ENCODE peak calls at places on chromosomes 2 and 18, in four cellular contexts. J, R, U and L are unnamed samples.

GRCh38 chr18:3305354-3305762 is 43.4 kb downstream of the MYL12B start:
- DNase-seq in U (no peak), J (no peak), R (no peak), L (no peak)

GRCh38 chr2:151357359-151357758 is at the start of gene TNFAIP6:
- DNase-seq in U (no peak), J (peak; percentile 47), R (no peak), L (no peak)

GRCh38 chr2:75432761-75433361 is 127.9 kb downstream of the EVA1A start:
- DNase-seq in R (peak; percentile 96), J (no peak), U (no peak), L (no peak)

GRCh38 chr2:189609423-189609816 is 28.8 kb upstream of the SLC40A1 start:
- DNase-seq in U (no peak), R (no peak), J (no peak), L (no peak)

GRCh38 chr2:172226244-172227061 is 123.8 kb upstream of the DLX2 start:
- DNase-seq in R (no peak), J (no peak), U (peak; percentile 54), L (no peak)

GRCh38 chr2:85698184-85698879 is 4.2 kb downstream of the GNLY start:
- DNase-seq in U (no peak), R (no peak), J (no peak), L (no peak)

GRCh38 chr2:109480486-109481195 is 133.1 kb downstream of the SEPTIN10 start:
- DNase-seq in U (no peak), R (no peak), J (no peak), L (no peak)

GRCh38 chr2:98833917-98834263 is 102.1 kb downstream of the CRACDL start:
- DNase-seq in U (no peak), R (no peak), J (no peak), L (no peak)

GRCh38 chr2:179787601-179788000 is 73.8 kb downstream of the ZNF385B start:
- DNase-seq in R (no peak), U (peak; percentile 47), J (no peak), L (no peak)

GRCh38 chr2:145503511-145503910 is 983.6 kb upstream of the ZEB2 start:
- DNase-seq in R (no peak), J (no peak), U (no peak), L (no peak)

GRCh38 chr2:72141881-72142742 is 5.5 kb downstream of the CYP26B1 start:
- DNase-seq in U (no peak), J (peak; percentile 27), R (no peak), L (no peak)
- TF ChIP-seq USF1 in U (no peak), J (no peak), R (no peak), L (no peak)

GRCh38 chr2:391658-392170 is 103.8 kb upstream of the ALKAL2 start:
- DNase-seq in U (no peak), R (no peak), J (no peak), L (no peak)

GRCh38 chr2:392921-393270 is 105.0 kb upstream of the ALKAL2 start:
- DNase-seq in J (no peak), R (no peak), U (no peak), L (no peak)

GRCh38 chr2:387980-388421 is 100.1 kb upstream of the ALKAL2 start:
- DNase-seq in U (no peak), J (no peak), R (no peak), L (no peak)

GRCh38 chr2:392181-392920 is 104.5 kb upstream of the ALKAL2 start:
- DNase-seq in J (no peak), U (no peak), R (no peak), L (no peak)

DNA sequence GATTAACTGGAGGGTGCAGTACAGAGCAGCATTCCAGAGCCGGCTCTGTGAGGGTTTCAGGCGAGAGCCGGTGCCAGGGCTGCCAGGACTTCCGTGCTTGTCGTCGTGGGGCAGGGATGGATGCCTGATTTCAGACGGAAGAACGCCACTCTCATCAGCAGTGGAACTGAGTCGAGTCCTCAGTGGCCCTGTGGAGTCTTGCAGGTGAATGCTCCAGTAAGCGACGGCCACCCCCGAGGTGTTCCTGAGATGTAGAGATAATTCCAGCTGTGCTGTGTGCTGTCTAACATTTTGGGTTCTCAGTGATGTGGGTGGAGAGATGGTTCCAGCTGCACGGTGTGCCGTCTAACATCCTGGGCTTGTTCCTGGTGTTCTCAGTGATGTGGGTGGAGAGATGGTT is 103.1 kb upstream of the ALKAL2 start:
- DNase-seq in R (no peak), J (no peak), U (no peak), L (no peak)
- TF ChIP-seq USF1 in R (no peak), J (no peak), U (no peak), L (no peak)

GRCh38 chr18:56565596-56566355 is 72.6 kb downstream of the TXNL1 start:
- DNase-seq in J (peak; percentile 27), R (no peak), U (no peak), L (no peak)

GRCh38 chr18:56562479-56562878 is 75.9 kb downstream of the TXNL1 start:
- DNase-seq in U (no peak), J (no peak), R (no peak), L (no peak)

GRCh38 chr18:56565059-56565458 is 73.3 kb downstream of the TXNL1 start:
- DNase-seq in J (no peak), R (no peak), U (no peak), L (no peak)

GRCh38 chr18:56560992-56561391 is 77.4 kb downstream of the TXNL1 start:
- DNase-seq in R (no peak), J (no peak), U (no peak), L (no peak)

GRCh38 chr18:56563568-56563967 is 74.8 kb downstream of the TXNL1 start:
- DNase-seq in J (no peak), R (no peak), U (peak; percentile 52), L (peak; percentile 85)
- TF ChIP-seq USF1 in J (no peak), R (no peak), U (no peak), L (no peak)

GRCh38 chr2:63050916-63051794 is 525 bp downstream of the OTX1 start:
- DNase-seq in R (no peak), J (peak; percentile 58), U (peak; percentile 41), L (peak; percentile 62)

GRCh38 chr2:63048367-63049171 is 2.1 kb upstream of the OTX1 start:
- DNase-seq in R (no peak), J (peak; percentile 63), U (no peak), L (peak; percentile 77)

GRCh38 chr2:63049291-63050185 is 1.1 kb upstream of the OTX1 start:
- DNase-seq in R (no peak), U (no peak), J (peak; percentile 53), L (peak; percentile 51)

GRCh38 chr2:63051795-63052333 is 1.2 kb downstream of the OTX1 start:
- DNase-seq in J (peak; percentile 29), R (no peak), U (no peak), L (peak; percentile 32)

DNA sequence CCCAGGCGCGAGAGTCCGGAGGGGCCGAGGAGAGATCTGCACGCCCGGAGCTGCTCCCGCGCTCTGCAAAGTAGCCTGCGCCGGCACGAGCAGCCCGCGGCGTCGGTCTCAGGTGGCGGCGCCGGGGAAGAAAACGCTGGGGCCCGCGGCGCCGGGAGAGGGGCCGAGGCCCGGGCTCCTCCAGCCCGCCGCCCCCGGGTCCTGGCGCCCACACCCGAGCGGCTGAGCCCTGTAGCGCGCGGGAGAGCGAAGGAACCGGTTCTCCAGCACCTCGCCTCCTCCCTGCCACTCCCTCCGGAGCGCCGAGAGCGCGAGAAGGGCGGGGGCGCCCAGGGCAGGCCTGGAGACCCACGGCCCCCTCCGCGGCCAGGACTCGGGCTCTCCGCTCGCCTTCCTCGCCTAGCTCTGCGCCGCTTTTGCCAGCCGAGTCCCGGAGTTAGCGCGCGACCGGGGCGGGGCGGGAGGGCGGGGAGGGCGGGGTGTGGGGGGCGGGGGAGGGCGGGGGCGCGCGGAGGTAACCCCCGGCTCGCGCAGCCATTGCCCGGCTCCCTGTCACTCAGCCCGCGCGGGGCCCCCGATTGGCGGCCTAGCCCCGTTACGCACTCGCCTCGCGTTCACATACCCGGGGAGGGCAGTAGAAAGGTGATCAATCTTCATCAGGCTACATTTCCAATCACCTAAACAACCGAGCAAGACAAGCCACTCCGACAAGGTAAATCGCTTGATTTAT is at the start of gene OTX1:
- DNase-seq in J (peak; percentile 75), R (peak; percentile 41), U (peak; percentile 95), L (peak; percentile 84)
- TF ChIP-seq USF1 in J (no peak), R (no peak), U (no peak), L (no peak)

DNA sequence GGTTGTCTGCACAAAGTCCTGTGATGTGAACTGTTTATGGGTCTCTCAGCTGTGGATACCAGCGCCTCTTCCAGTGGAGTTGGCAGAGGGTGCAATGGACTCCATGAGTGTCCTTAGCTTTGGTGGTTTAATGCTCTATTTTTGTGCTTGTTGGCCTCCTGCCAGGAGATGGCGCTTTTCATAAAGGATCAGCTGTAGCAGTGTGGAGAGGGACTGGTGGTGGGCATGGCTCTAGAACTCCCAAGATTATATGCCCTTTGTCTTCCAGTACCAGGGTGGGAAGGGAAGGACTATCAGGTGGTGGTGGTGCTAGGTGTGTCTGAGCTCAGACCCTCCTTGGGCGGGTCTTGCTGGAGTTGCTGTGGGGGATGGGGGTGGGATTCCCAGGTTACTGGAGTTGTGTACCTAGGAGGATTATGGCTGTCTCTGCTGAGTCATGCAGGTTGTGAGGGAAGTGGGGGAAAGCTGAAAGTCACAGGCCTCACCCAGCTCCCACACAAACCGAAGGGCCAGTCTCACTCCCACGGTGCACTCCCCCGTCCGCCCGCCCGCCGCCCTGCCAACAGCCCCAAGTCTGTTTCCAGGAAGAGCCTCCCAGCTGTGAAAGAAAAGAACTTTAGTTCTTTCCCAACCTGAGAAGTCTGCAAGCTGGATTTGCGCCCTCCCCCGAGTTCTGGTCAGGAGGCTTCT is 108.1 kb downstream of the MARCO start:
- DNase-seq in U (peak; percentile 31), R (no peak), J (no peak), L (peak; percentile 65)
- TF ChIP-seq USF1 in U (no peak), R (no peak), J (no peak), L (no peak)

GRCh38 chr2:218961651-218962570 is 2.4 kb downstream of the CDK5R2 start:
- DNase-seq in J (peak; percentile 74), R (no peak), U (peak; percentile 70), L (peak; percentile 69)
- TF ChIP-seq USF1 in J (no peak), R (no peak), U (no peak), L (no peak)

DNA sequence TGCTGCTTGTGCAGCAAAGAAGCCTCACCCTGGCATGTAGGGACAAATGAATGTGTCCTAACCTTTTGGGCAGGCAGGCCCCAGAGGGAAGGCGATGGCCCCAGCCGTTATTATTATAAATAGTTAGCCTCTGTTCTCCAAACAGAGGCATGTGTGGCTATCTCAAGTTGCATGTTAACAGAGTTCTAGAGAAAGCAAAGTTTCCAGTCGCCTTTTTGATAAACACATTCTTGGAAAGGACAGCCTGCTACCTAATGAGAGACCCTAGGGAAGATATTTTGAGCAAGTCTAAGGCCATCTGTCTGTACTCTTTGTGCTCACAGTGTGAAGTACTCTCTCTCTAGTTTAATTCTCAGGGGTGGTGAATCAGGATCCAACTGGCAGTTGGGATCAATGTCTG is 97.4 kb upstream of the FHL2 start:
- DNase-seq in U (no peak), R (no peak), J (no peak), L (no peak)
- TF ChIP-seq USF1 in U (no peak), R (no peak), J (no peak), L (no peak)

DNA sequence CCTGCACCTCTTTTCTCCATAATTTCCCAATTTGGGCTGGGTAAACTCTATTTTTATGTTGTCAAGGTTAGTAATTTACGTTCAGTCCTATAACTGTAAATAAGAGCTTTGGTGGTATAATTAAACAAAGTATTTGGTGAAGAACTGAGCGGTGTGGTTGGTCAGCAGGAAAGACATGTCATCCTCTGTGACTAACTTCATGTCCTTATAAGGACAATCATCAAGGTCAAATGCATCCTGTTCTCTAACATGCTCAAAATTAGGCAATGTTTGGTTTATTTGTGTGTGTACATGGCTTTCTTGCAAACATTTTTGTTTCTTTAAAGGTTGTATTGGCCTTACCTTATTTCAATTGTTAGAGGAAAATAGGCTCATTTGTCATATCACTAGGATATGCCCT is 121.5 kb upstream of the NABP1 start:
- DNase-seq in R (no peak), J (no peak), U (no peak), L (no peak)
- TF ChIP-seq USF1 in R (no peak), J (no peak), U (no peak), L (no peak)

GRCh38 chr2:146814971-146815370 is 1029.9 kb upstream of the ACVR2A start:
- DNase-seq in R (no peak), U (no peak), J (no peak), L (no peak)
- TF ChIP-seq USF1 in R (no peak), U (no peak), J (no peak), L (no peak)